ENCODE peak calls at places on chromosome 19, in five cellular contexts. J, N, L, Z and P are unnamed samples.

GRCh38 chr19:31335716-31336115 is 13.5 kb downstream of the TSHZ3 start:
- DNase-seq in J (no peak), N (no peak), L (no peak), Z (no peak), P (no peak)

GRCh38 chr19:18253130-18253529 is 21.1 kb downstream of the IQCN start:
- DNase-seq in J (no peak), N (no peak), L (no peak), Z (no peak), P (no peak)

GRCh38 chr19:12834418-12834943 is at the start of gene RTBDN:
- DNase-seq in J (no peak), N (no peak), L (no peak), Z (no peak), P (no peak)

GRCh38 chr19:30645946-30646577 is 273.9 kb downstream of the ZNF536 start:
- DNase-seq in J (no peak), N (no peak), L (no peak), Z (no peak), P (no peak)

GRCh38 chr19:2240881-2241760 is 4.5 kb downstream of the SF3A2 start:
- DNase-seq in J (no peak), N (no peak), L (no peak), Z (no peak), P (no peak)

GRCh38 chr19:38799104-38799503 is 10.1 kb downstream of the LGALS7B start:
- DNase-seq in J (no peak), N (no peak), L (no peak), Z (no peak), P (no peak)

GRCh38 chr19:42242071-42242511 is 311 bp downstream of the GSK3A start:
- DNase-seq in J (no peak), N (no peak), L (no peak), Z (no peak), P (no peak)

GRCh38 chr19:38213911-38214625 is 10.0 kb downstream of the DPF1 start:
- DNase-seq in J (peak), N (no peak), L (no peak), Z (peak), P (no peak)

GRCh38 chr19:16034180-16034579 is 42.1 kb upstream of the TPM4 start:
- DNase-seq in J (no peak), N (no peak), L (no peak), Z (no peak), P (no peak)

GRCh38 chr19:1068111-1069001 is 1.4 kb downstream of the ARHGAP45 start:
- DNase-seq in J (no peak), N (no peak), L (no peak), Z (peak), P (no peak)

GRCh38 chr19:27918818-27919217 is 1294.1 kb downstream of the UQCRFS1 start:
- DNase-seq in J (no peak), N (no peak), L (no peak), Z (no peak), P (no peak)

GRCh38 chr19:784541-784940 is 12.7 kb upstream of the PTBP1 start:
- DNase-seq in J (no peak), N (no peak), L (no peak), Z (no peak), P (no peak)

GRCh38 chr19:50315773-50316448 is 13.3 kb downstream of the KCNC3 start:
- DNase-seq in J (no peak), N (no peak), L (no peak), Z (no peak), P (no peak)

GRCh38 chr19:46069841-46070341 is 29.1 kb upstream of the IGFL4 start:
- DNase-seq in J (no peak), N (no peak), L (no peak), Z (no peak), P (no peak)

GRCh38 chr19:40104754-40105153 is 14.0 kb upstream of the ZNF780A start:
- DNase-seq in J (no peak), N (no peak), L (no peak), Z (no peak), P (no peak)

GRCh38 chr19:19866599-19867248 is 1.0 kb downstream of the ZNF253 start:
- DNase-seq in J (peak), N (peak), L (no peak), Z (peak), P (peak)

GRCh38 chr19:35729021-35729420 is 11.2 kb downstream of the KMT2B start:
- DNase-seq in J (no peak), N (no peak), L (no peak), Z (no peak), P (no peak)

GRCh38 chr19:23901360-23901759 is 13.3 kb upstream of the ZNF726 start:
- DNase-seq in J (no peak), N (no peak), L (no peak), Z (no peak), P (no peak)

GRCh38 chr19:14363203-14364097 is 17.8 kb upstream of the ADGRE5 start:
- DNase-seq in J (peak), N (peak), L (no peak), Z (no peak), P (no peak)

GRCh38 chr19:45952691-45953505 is 20.8 kb downstream of the NOVA2 start:
- DNase-seq in J (no peak), N (peak), L (peak), Z (no peak), P (peak)

GRCh38 chr19:42252365-42253244 is 2.3 kb downstream of the ERF start:
- DNase-seq in J (no peak), N (no peak), L (no peak), Z (no peak), P (no peak)

GRCh38 chr19:3366761-3367571 is 583 bp downstream of the NFIC start:
- DNase-seq in J (no peak), N (peak), L (no peak), Z (no peak), P (no peak)

GRCh38 chr19:9865732-9866627 is 30.9 kb downstream of the PIN1 start:
- DNase-seq in J (no peak), N (no peak), L (no peak), Z (no peak), P (no peak)

GRCh38 chr19:57949296-57949695 is 1.8 kb upstream of the ZNF256 start:
- DNase-seq in J (no peak), N (no peak), L (no peak), Z (no peak), P (no peak)